ENCODE peak calls at places on chromosomes 2 and 18, in four cellular contexts. M, U, F and Z are unnamed samples.

GRCh38 chr2:190879474-190880373 is 897 bp upstream of the GLS start:
- DNase-seq in U (peak), M (no peak), F (peak), Z (peak)

GRCh38 chr18:23893653-23894052 is 120.9 kb upstream of the TTC39C start:
- DNase-seq in F (no peak), U (no peak), M (no peak), Z (no peak)

GRCh38 chr2:222372993-222373392 is 51.4 kb upstream of the SGPP2 start:
- DNase-seq in U (no peak), F (no peak), M (no peak), Z (no peak)

GRCh38 chr2:54208364-54209240 is 47.4 kb downstream of the TSPYL6 start:
- DNase-seq in U (peak), M (no peak), F (no peak), Z (no peak)

GRCh38 chr2:11292464-11293255 is 51.8 kb downstream of the ROCK2 start:
- DNase-seq in F (no peak), M (no peak), U (no peak), Z (no peak)

GRCh38 chr2:241559489-241560180 is 1.1 kb downstream of the BOK start:
- DNase-seq in U (no peak), M (peak), F (no peak), Z (no peak)

GRCh38 chr2:20232837-20233207 is 7.9 kb upstream of the SDC1 start:
- DNase-seq in F (no peak), U (no peak), M (no peak), Z (no peak)

GRCh38 chr2:235843591-235844395 is 324.4 kb downstream of the GBX2 start:
- DNase-seq in F (no peak), M (no peak), U (no peak), Z (no peak)

GRCh38 chr2:238513346-238513745 is 86.6 kb downstream of the ASB1 start:
- DNase-seq in U (no peak), F (no peak), M (no peak), Z (no peak)

GRCh38 chr18:58787750-58788149 is 76.9 kb upstream of the ZNF532 start:
- DNase-seq in U (no peak), M (no peak), F (no peak), Z (no peak)

GRCh38 chr2:23436346-23437099 is 51.5 kb downstream of the KLHL29 start:
- DNase-seq in M (no peak), F (no peak), U (peak), Z (no peak)

GRCh38 chr2:104861295-104862060 is 7.6 kb downstream of the POU3F3 start:
- DNase-seq in M (no peak), F (no peak), U (no peak), Z (no peak)

GRCh38 chr2:118940486-118941120 is 1.4 kb upstream of the MARCO start:
- DNase-seq in U (no peak), M (no peak), F (no peak), Z (no peak)

GRCh38 chr18:76764296-76764901 is 58.0 kb upstream of the ZNF236 start:
- DNase-seq in F (no peak), U (no peak), M (no peak), Z (no peak)

GRCh38 chr18:22267697-22268096 is 98.3 kb downstream of the GATA6 start:
- DNase-seq in M (no peak), F (no peak), U (no peak), Z (no peak)

GRCh38 chr2:101884423-101884822 is 107.3 kb upstream of the IL1R2 start:
- DNase-seq in F (no peak), M (no peak), U (no peak), Z (no peak)

GRCh38 chr2:236637691-236638569 is 68.3 kb downstream of the ACKR3 start:
- DNase-seq in F (no peak), M (no peak), U (no peak), Z (no peak)

GRCh38 chr2:27445615-27446014 is 3.4 kb downstream of the KRTCAP3 start:
- DNase-seq in M (no peak), F (no peak), U (no peak), Z (no peak)

GRCh38 chr18:65221115-65221514 is 529.7 kb upstream of the CDH7 start:
- DNase-seq in F (no peak), U (peak), M (no peak), Z (no peak)

GRCh38 chr2:173898996-173899395 is 66.2 kb downstream of the SP3 start:
- DNase-seq in F (no peak), U (no peak), M (no peak), Z (no peak)

GRCh38 chr2:17648571-17648970 is 105.0 kb downstream of the SMC6 start:
- DNase-seq in F (no peak), M (no peak), U (no peak), Z (no peak)

GRCh38 chr18:9013926-9014373 is 88.5 kb upstream of the NDUFV2 start:
- DNase-seq in M (no peak), U (no peak), F (no peak), Z (no peak)

GRCh38 chr2:32851777-32852439 is 94.8 kb upstream of the LTBP1 start:
- DNase-seq in F (no peak), U (no peak), M (no peak), Z (no peak)

GRCh38 chr2:95359501-95359930 is 43.0 kb upstream of the FAHD2A start:
- DNase-seq in F (no peak), M (no peak), U (no peak), Z (no peak)